ENCODE peak calls at places on chromosomes 2 and 18, in eight cellular contexts. A, J, N, D, B, G, Q and O are unnamed samples.
A peak's percentile ranks its signal among the peaks of the same experiment; 100 is the strongest.

GRCh38 chr2:231597014-231597611 is 4.4 kb downstream of the TEX44 start:
- DNase-seq in A (no peak), J (no peak), N (peak; percentile 62), D (no peak), B (no peak), G (no peak), Q (peak; percentile 67), O (no peak)

GRCh38 chr2:57720728-57721627 is 325.6 kb upstream of the VRK2 start:
- DNase-seq in A (peak; percentile 53), J (no peak), N (no peak), D (peak; percentile 76), B (peak; percentile 5), G (peak; percentile 70), Q (no peak), O (no peak)

GRCh38 chr2:149160701-149161217 is 122.3 kb downstream of the LYPD6B start:
- DNase-seq in A (no peak), J (no peak), N (no peak), D (no peak), B (no peak), G (peak; percentile 94), Q (no peak), O (no peak)

GRCh38 chr2:158969717-158970521 is 1.5 kb downstream of the TANC1 start:
- DNase-seq in A (no peak), J (no peak), N (peak; percentile 54), D (peak; percentile 30), B (no peak), G (peak; percentile 12), Q (peak; percentile 65), O (no peak)

GRCh38 chr2:33529771-33530481 is 53.5 kb downstream of the RASGRP3 start:
- DNase-seq in A (no peak), J (peak; percentile 53), N (no peak), D (peak; percentile 48), B (no peak), G (peak; percentile 12), Q (no peak), O (no peak)

GRCh38 chr2:135023886-135024285 is 23.4 kb downstream of the MAP3K19 start:
- DNase-seq in A (no peak), J (no peak), N (no peak), D (no peak), B (no peak), G (no peak), Q (no peak), O (no peak)

GRCh38 chr18:7576685-7577084 is 9.6 kb downstream of the PTPRM start:
- DNase-seq in A (no peak), J (no peak), N (no peak), D (no peak), B (no peak), G (no peak), Q (no peak), O (no peak)

GRCh38 chr2:230870544-230871360 is 6.0 kb downstream of the ITM2C start:
- DNase-seq in A (no peak), J (no peak), N (no peak), D (no peak), B (no peak), G (peak; percentile 86), Q (no peak), O (no peak)

GRCh38 chr2:230335461-230335863 is 8.5 kb downstream of the SP140L start:
- DNase-seq in A (no peak), J (no peak), N (no peak), D (no peak), B (no peak), G (no peak), Q (no peak), O (no peak)